ENCODE peak calls at places on chromosomes 2 and 18, in five cellular contexts. X is GM12878, I is A549, F is endothelial cell of umbilical vein, N is SK-N-SH. S is an unnamed sample.

GRCh38 chr2:27231921-27232320 is 14.8 kb downstream of the CAD start:
- DNase-seq in X (no peak), I (no peak), F (no peak), N (no peak), S (no peak)

GRCh38 chr2:64640153-64641044 is 13.3 kb downstream of the SERTAD2 start:
- DNase-seq in X (no peak), I (no peak), F (no peak), N (no peak), S (peak)

GRCh38 chr18:7341581-7342337 is 110.9 kb downstream of the LRRC30 start:
- DNase-seq in X (no peak), I (no peak), F (no peak), N (no peak), S (no peak)

GRCh38 chr2:126657146-126657635 is 1.2 kb downstream of the GYPC start:
- DNase-seq in X (no peak), I (no peak), F (no peak), N (no peak), S (peak)

GRCh38 chr2:128667391-128667790 is 348.7 kb upstream of the HS6ST1 start:
- DNase-seq in X (no peak), I (no peak), F (no peak), N (no peak), S (no peak)

GRCh38 chr2:12619975-12620374 is 96.8 kb upstream of the TRIB2 start:
- DNase-seq in X (no peak), I (no peak), F (no peak), N (no peak), S (peak)

GRCh38 chr2:173571021-173571821 is 216.5 kb downstream of the CDCA7 start:
- DNase-seq in X (no peak), I (peak), F (peak), N (peak), S (peak)

GRCh38 chr2:159086874-159087273 is 118.4 kb downstream of the TANC1 start:
- DNase-seq in X (no peak), I (no peak), F (peak), N (no peak), S (no peak)

GRCh38 chr2:45886229-45886663 is 234.8 kb downstream of the PRKCE start:
- DNase-seq in X (no peak), I (no peak), F (no peak), N (no peak), S (peak)

GRCh38 chr2:101619191-101619591 is 78.3 kb upstream of the MAP4K4 start:
- DNase-seq in X (no peak), I (no peak), F (peak), N (no peak), S (peak)

GRCh38 chr2:110114007-110114591 is 1.5 kb downstream of the MALL start:
- DNase-seq in X (no peak), I (peak), F (peak), N (no peak), S (peak)

GRCh38 chr2:241868661-241869081 is 858 bp upstream of the RTP5 start:
- DNase-seq in X (no peak), I (no peak), F (no peak), N (peak), S (no peak)

GRCh38 chr2:219475697-219476604 is 22.7 kb upstream of the GMPPA start:
- DNase-seq in X (no peak), I (peak), F (peak), N (peak), S (peak)

GRCh38 chr18:46416706-46417638 is 240.0 kb downstream of the LOXHD1 start:
- DNase-seq in X (no peak), I (no peak), F (no peak), N (no peak), S (peak)

GRCh38 chr2:54015809-54016703 is 45.3 kb upstream of the PSME4 start:
- DNase-seq in X (no peak), I (no peak), F (no peak), N (no peak), S (no peak)

GRCh38 chr18:39846277-39846676 is 2108.8 kb upstream of the PIK3C3 start:
- DNase-seq in X (no peak), I (no peak), F (no peak), N (no peak), S (no peak)

GRCh38 chr2:163471947-163472346 is 263.9 kb downstream of the FIGN start:
- DNase-seq in X (no peak), I (peak), F (peak), N (no peak), S (peak)

GRCh38 chr2:188079176-188079575 is 212.5 kb upstream of the GULP1 start:
- DNase-seq in X (no peak), I (no peak), F (no peak), N (no peak), S (no peak)

GRCh38 chr2:134137182-134137595 is 116.7 kb upstream of the MGAT5 start:
- DNase-seq in X (no peak), I (no peak), F (peak), N (no peak), S (peak)

GRCh38 chr18:75638597-75639467 is 211.3 kb upstream of the SMIM21 start:
- DNase-seq in X (no peak), I (no peak), F (no peak), N (no peak), S (peak)

GRCh38 chr18:79487198-79488165 is 91.8 kb downstream of the NFATC1 start:
- DNase-seq in X (no peak), I (no peak), F (no peak), N (no peak), S (no peak)

GRCh38 chr2:47043891-47044239 is 111.2 kb downstream of the STPG4 start:
- DNase-seq in X (no peak), I (no peak), F (no peak), N (no peak), S (no peak)

GRCh38 chr2:151793123-151793522 is 35.1 kb downstream of the ARL5A start:
- DNase-seq in X (no peak), I (no peak), F (no peak), N (no peak), S (no peak)

GRCh38 chr2:223032187-223033142 is 19.5 kb upstream of the KCNE4 start:
- DNase-seq in X (no peak), I (no peak), F (no peak), N (no peak), S (no peak)

GRCh38 chr2:86035883-86036789 is 69.5 kb downstream of the POLR1A start:
- DNase-seq in X (peak), I (no peak), F (peak), N (peak), S (peak)

GRCh38 chr2:152611458-152612231 is 105.6 kb downstream of the PRPF40A start:
- DNase-seq in X (peak), I (no peak), F (peak), N (no peak), S (peak)

GRCh38 chr18:22221350-22221749 is 52.0 kb downstream of the GATA6 start:
- DNase-seq in X (no peak), I (no peak), F (no peak), N (no peak), S (peak)

GRCh38 chr2:25491966-25492532 is 150.3 kb upstream of the DNMT3A start:
- DNase-seq in X (no peak), I (peak), F (peak), N (peak), S (no peak)

GRCh38 chr18:57943723-57944122 is 100.3 kb upstream of the NEDD4L start:
- DNase-seq in X (no peak), I (no peak), F (no peak), N (no peak), S (no peak)

GRCh38 chr18:62119884-62120283 is 67.0 kb downstream of the PIGN start:
- DNase-seq in X (no peak), I (no peak), F (no peak), N (no peak), S (no peak)

GRCh38 chr2:239307221-239307569 is 93.6 kb downstream of the HDAC4 start:
- DNase-seq in X (no peak), I (no peak), F (no peak), N (no peak), S (no peak)

GRCh38 chr2:42141687-42142475 is 27.3 kb upstream of the EML4 start:
- DNase-seq in X (no peak), I (peak), F (peak), N (peak), S (peak)

GRCh38 chr2:218386505-218387368 is 4.7 kb downstream of the SLC11A1 start:
- DNase-seq in X (no peak), I (no peak), F (no peak), N (peak), S (no peak)

GRCh38 chr2:218384975-218385374 is 2.9 kb downstream of the SLC11A1 start:
- DNase-seq in X (no peak), I (no peak), F (no peak), N (no peak), S (no peak)

GRCh38 chr2:218389333-218390150 is 7.5 kb downstream of the SLC11A1 start:
- DNase-seq in X (no peak), I (no peak), F (no peak), N (no peak), S (no peak)

GRCh38 chr2:218383892-218384519 is 1.9 kb downstream of the SLC11A1 start:
- DNase-seq in X (no peak), I (no peak), F (no peak), N (no peak), S (peak)

GRCh38 chr2:218387369-218388194 is 5.5 kb downstream of the SLC11A1 start:
- DNase-seq in X (no peak), I (peak), F (peak), N (peak), S (no peak)
- H3K4me3 ChIP-seq in X (no peak), I (peak), F (peak), N (no peak), S (no peak)

GRCh38 chr2:204550738-204551137 is 5.5 kb downstream of the PARD3B start:
- DNase-seq in X (no peak), I (no peak), F (no peak), N (no peak), S (no peak)

GRCh38 chr2:204545861-204546773 is 842 bp downstream of the PARD3B start:
- DNase-seq in X (no peak), I (no peak), F (peak), N (no peak), S (no peak)

GRCh38 chr2:204551464-204551863 is 6.2 kb downstream of the PARD3B start:
- DNase-seq in X (no peak), I (no peak), F (no peak), N (no peak), S (no peak)
- TF ChIP-seq MAX in X (no peak), I (no peak), F (no peak), N (no peak), S (no peak)

GRCh38 chr2:200378652-200379290 is 72.3 kb downstream of the SPATS2L start:
- DNase-seq in X (no peak), I (no peak), F (peak), N (no peak), S (no peak)
- H3K4me3 ChIP-seq in X (no peak), I (no peak), F (no peak), N (no peak), S (no peak)

DNA sequence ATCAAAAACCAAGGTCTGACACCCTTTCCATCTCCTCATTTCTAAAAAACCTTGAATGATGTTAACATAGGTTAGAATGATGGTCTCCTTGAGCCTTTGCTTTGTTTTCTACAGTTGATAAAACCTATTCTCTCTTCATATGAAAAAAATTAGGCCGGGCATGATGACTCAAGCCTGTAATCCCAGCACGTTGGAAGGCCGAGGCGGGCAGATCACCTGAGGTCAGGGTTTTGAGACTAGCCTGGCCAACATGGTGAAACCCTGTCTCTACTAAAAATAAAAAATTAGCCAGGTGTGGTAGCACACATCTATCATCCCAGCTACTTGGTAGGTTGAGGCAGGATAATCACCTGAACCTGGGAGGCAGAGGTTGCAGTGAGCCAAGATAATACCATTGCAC is 49.4 kb downstream of the CCDC88A start:
- DNase-seq in X (no peak), I (no peak), F (no peak), N (no peak), S (no peak)
- TF ChIP-seq MAX in X (no peak), I (no peak), F (no peak), N (no peak), S (no peak)

GRCh38 chr2:9965119-9965822 is 13.8 kb downstream of the GRHL1 start:
- DNase-seq in X (no peak), I (no peak), F (no peak), N (no peak), S (no peak)

GRCh38 chr2:9966491-9967022 is 15.1 kb downstream of the GRHL1 start:
- DNase-seq in X (no peak), I (no peak), F (no peak), N (no peak), S (no peak)

GRCh38 chr2:9968940-9969497 is 17.5 kb downstream of the GRHL1 start:
- DNase-seq in X (no peak), I (no peak), F (no peak), N (no peak), S (no peak)

GRCh38 chr2:9964334-9964980 is 13.0 kb downstream of the GRHL1 start:
- DNase-seq in X (no peak), I (no peak), F (no peak), N (no peak), S (no peak)

GRCh38 chr2:9967053-9967775 is 15.7 kb downstream of the GRHL1 start:
- DNase-seq in X (peak), I (no peak), F (no peak), N (no peak), S (peak)
- H3K4me3 ChIP-seq in X (no peak), I (no peak), F (no peak), N (no peak), S (no peak)

DNA sequence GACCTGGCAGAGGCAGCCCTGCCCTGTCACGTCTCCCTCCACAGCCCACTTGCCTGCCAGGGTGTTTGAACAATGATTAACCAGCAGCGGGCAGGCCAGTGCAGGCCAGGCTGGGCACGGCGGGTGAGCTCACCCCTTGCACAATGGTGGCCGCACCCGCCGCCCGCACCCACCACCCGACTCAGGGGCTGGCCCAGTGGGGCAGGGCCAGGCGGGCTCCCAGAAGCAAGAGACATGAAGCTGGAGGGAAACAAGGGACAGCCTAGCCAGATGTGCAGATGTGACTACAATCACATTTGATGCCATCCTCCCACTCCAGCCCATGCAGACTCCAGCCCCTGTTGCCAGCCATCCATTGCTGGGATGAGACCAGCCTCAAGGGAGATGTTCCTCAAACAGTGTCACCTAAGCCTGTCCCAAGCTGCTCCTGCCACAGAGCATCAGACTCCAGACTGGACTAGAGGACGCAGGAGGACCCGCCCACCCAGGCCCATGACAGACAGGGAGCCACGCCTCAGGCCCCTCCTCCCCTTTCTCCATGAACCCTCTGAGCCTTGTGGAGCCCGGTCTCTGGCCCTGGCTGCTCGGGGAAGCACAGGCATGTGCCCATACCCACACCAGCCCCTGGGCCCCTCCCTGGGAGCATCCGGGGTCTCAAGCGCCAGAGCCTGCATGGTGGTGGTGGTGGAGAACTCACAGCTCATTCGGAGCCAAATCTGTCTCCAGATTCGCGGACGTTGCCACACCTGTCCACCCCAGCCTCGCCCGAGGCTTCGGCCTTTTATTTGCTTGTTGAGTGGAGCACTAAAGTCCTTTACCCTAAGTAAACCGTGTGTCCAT is 45.0 kb downstream of the SDC1 start:
- DNase-seq in X (no peak), I (peak), F (no peak), N (peak), S (no peak)
- TF ChIP-seq MAX in X (no peak), I (peak), F (no peak), N (no peak), S (no peak)

GRCh38 chr2:168801961-168802824 is at the start of gene NOSTRIN:
- DNase-seq in X (no peak), I (peak), F (no peak), N (no peak), S (no peak)
- H3K4me3 ChIP-seq in X (no peak), I (peak), F (no peak), N (no peak), S (no peak)

GRCh38 chr2:191845248-191845715 is 1.6 kb downstream of the CAVIN2 start:
- DNase-seq in X (no peak), I (no peak), F (peak), N (no peak), S (no peak)
- TF ChIP-seq MAX in X (no peak), I (no peak), F (no peak), N (no peak), S (no peak)

GRCh38 chr2:38636069-38636468 is 29.8 kb upstream of the GALM start:
- DNase-seq in X (no peak), I (no peak), F (no peak), N (no peak), S (no peak)
- H3K4me3 ChIP-seq in X (no peak), I (no peak), F (no peak), N (no peak), S (no peak)